ENCODE peak calls at places on chromosomes 3 and 15, in four cellular contexts. Z is aorta; B is CD8-positive, alpha-beta T cell; O is pancreas. M is an unnamed sample.

GRCh38 chr3:73908218-73908617 is 283.5 kb upstream of the PDZRN3 start:
- DNase-seq in B (no peak), Z (no peak), O (no peak), M (no peak)

GRCh38 chr15:46251873-46252272 is 617.0 kb downstream of the SQOR start:
- DNase-seq in Z (no peak), O (no peak), B (no peak), M (no peak)

GRCh38 chr15:68679961-68680371 is 101.2 kb downstream of the CORO2B start:
- DNase-seq in Z (no peak), B (no peak), O (no peak), M (no peak)

GRCh38 chr3:151896662-151897012 is 23.2 kb downstream of the SUCNR1 start:
- DNase-seq in Z (no peak), O (no peak), B (no peak), M (no peak)

GRCh38 chr15:67187351-67187854 is 67.1 kb downstream of the AAGAB start:
- DNase-seq in O (no peak), Z (no peak), B (no peak), M (peak; percentile 84)

GRCh38 chr3:48919215-48920138 is 835 bp downstream of the ARIH2 start:
- DNase-seq in O (peak; percentile 81), Z (peak; percentile 55), B (no peak), M (peak; percentile 38)

GRCh38 chr3:172289583-172289982 is 158.7 kb downstream of the GHSR start:
- DNase-seq in Z (peak; percentile 65), O (no peak), B (no peak), M (no peak)

GRCh38 chr3:10410383-10411002 is 89.6 kb upstream of the SEC13 start:
- DNase-seq in Z (no peak), O (no peak), B (no peak), M (no peak)

GRCh38 chr15:60399931-60400330 is 2.1 kb upstream of the ANXA2 start:
- DNase-seq in Z (no peak), O (no peak), B (no peak), M (no peak)

GRCh38 chr3:126338796-126339241 is 18.4 kb downstream of the KLF15 start:
- DNase-seq in Z (peak; percentile 49), B (peak; percentile 40), O (peak; percentile 59), M (no peak)

GRCh38 chr3:118932822-118933558 is 101.7 kb downstream of the IGSF11 start:
- DNase-seq in B (no peak), O (no peak), Z (peak; percentile 54), M (peak; percentile 36)

GRCh38 chr15:62847900-62848489 is 194.6 kb upstream of the TPM1 start:
- DNase-seq in B (no peak), O (no peak), Z (peak; percentile 81), M (peak; percentile 25)

GRCh38 chr15:33467146-33467815 is 156.5 kb downstream of the RYR3 start:
- DNase-seq in Z (no peak), O (no peak), B (no peak), M (no peak)
- H3K9me3 ChIP-seq in Z (no peaks in the 10 kb centered on the region), O (no peaks in the 10 kb centered on the region), B (no peaks in the 10 kb centered on the region), M (no peaks in the 10 kb centered on the region)

GRCh38 chr15:83166218-83166617 is 41.4 kb downstream of the HDGFL3 start:
- DNase-seq in B (no peak), Z (no peak), O (no peak), M (no peak)
- H3K9me3 ChIP-seq in B (peaks cover 6% of the 10 kb centered on the region), Z (peaks cover 2% of the 10 kb centered on the region), O (no peaks in the 10 kb centered on the region), M (peaks cover 10% of the 10 kb centered on the region)

GRCh38 chr15:56233549-56233948 is 10.1 kb downstream of the RFX7 start:
- DNase-seq in O (no peak), B (no peak), Z (no peak), M (no peak)

GRCh38 chr15:56228854-56229253 is 14.8 kb downstream of the RFX7 start:
- DNase-seq in O (no peak), Z (no peak), B (no peak), M (no peak)

GRCh38 chr15:56228352-56228751 is 15.3 kb downstream of the RFX7 start:
- DNase-seq in B (no peak), Z (no peak), O (no peak), M (no peak)

GRCh38 chr15:56234804-56235203 is 8.9 kb downstream of the RFX7 start:
- DNase-seq in B (no peak), Z (no peak), O (no peak), M (no peak)

GRCh38 chr15:56232058-56232457 is 11.6 kb downstream of the RFX7 start:
- DNase-seq in O (no peak), Z (no peak), B (no peak), M (no peak)
- H3K9me3 ChIP-seq in O (no peaks in the 10 kb centered on the region), Z (peaks cover 4% of the 10 kb centered on the region), B (no peaks in the 10 kb centered on the region), M (peaks cover 57% of the 10 kb centered on the region)

DNA sequence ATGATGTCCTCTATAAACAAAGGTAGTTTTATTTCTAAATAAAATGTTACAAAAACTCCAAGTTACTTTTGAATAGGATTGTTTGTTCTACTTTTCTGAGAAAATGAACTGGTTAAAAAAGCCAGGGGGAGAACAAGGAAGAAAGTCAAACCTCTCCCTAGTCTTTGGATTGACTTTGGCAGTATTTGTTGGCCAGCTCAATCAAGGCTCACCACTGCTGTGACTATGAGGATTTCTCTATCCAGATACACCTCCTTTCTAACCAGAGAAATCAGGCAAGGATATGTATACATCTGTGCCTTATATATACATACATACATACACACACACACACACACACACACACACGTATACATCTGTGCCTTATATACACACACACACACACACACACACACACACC is 107.8 kb downstream of the FEZF2 start:
- DNase-seq in O (no peak), B (no peak), Z (no peak), M (no peak)
- H3K9me3 ChIP-seq in O (no peaks in the 10 kb centered on the region), B (no peaks in the 10 kb centered on the region), Z (no peaks in the 10 kb centered on the region), M (no peaks in the 10 kb centered on the region)

DNA sequence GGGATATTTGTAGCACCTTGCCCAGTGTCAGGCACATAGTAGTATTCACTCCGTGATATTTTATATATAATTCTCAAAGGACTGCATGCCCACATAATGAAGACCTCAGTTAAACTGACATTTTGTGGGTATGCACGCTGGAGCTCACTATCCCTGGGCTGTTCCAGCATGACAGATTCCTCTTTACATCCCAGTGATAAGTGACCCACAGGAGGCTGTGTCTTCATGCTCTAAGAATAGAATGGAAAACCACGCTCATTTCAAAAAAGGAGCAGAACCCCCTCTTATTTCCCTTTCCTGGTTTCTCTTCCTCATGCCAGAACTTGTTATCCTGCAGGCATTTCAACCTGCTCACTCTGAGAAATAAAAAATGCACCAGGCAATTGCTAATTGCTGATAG is 717.5 kb downstream of the AGBL1 start:
- DNase-seq in B (no peak), Z (no peak), O (no peak), M (no peak)
- H3K9me3 ChIP-seq in B (no peaks in the 10 kb centered on the region), Z (no peaks in the 10 kb centered on the region), O (no peaks in the 10 kb centered on the region), M (no peaks in the 10 kb centered on the region)

DNA sequence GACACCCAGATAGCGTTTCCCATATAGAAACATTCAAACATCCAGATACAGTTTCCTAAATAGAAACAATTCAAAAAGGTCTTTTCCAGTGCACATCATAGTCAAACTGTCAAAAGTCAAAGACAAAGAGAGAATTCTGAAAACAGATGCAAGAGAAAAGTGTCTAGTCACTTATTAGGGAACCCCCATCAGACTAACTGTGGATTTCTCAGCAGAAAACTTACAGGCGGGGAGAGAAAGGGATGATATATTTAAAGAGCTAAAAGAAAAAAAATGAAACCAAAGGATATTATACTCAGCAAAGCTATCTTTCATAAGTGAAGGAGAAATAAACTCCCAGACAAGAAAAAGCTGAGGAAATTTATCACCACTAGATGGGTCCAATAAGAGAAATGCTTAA is 22.3 kb upstream of the CX3CR1 start:
- DNase-seq in B (no peak), Z (no peak), O (no peak), M (no peak)
- H3K9me3 ChIP-seq in B (peaks cover 4% of the 10 kb centered on the region), Z (peaks cover 10% of the 10 kb centered on the region), O (no peaks in the 10 kb centered on the region), M (no peaks in the 10 kb centered on the region)